ENCODE peak calls at places on chromosomes 16 and 17, in nine cellular contexts. Y, E, U, G, Q, L, B, I and M are unnamed samples.

GRCh38 chr17:81500026-81500425 is 12.6 kb downstream of the ACTG1 start:
- DNase-seq in U (no peak), L (no peak), B (no peak), E (no peak), G (no peak), I (no peak), Y (no peak), Q (no peak), M (no peak)

GRCh38 chr16:65757064-65757463 is 609.4 kb upstream of the CDH5 start:
- DNase-seq in E (no peak), L (no peak), U (no peak), Y (no peak), B (no peak), Q (no peak), G (no peak), I (no peak), M (no peak)

GRCh38 chr16:81485225-81485624 is 40.6 kb downstream of the CMIP start:
- DNase-seq in L (no peak), U (no peak), B (no peak), Y (no peak), Q (no peak), E (no peak), G (no peak), I (no peak), M (no peak)

GRCh38 chr17:72943826-72944689 is 148.4 kb downstream of the SLC39A11 start:
- DNase-seq in B (no peak), E (no peak), L (no peak), G (no peak), Y (no peak), I (no peak), U (no peak), Q (no peak), M (no peak)

GRCh38 chr16:13909872-13910303 is 10.1 kb upstream of the ERCC4 start:
- DNase-seq in L (no peak), E (peak; percentile 54), U (no peak), B (peak; percentile 58), I (peak; percentile 19), Y (no peak), Q (peak; percentile 91), G (no peak), M (peak; percentile 54)

GRCh38 chr17:43092891-43093290 is 32.3 kb downstream of the BRCA1 start:
- DNase-seq in G (no peak), Q (no peak), I (no peak), U (no peak), L (no peak), Y (no peak), E (no peak), B (no peak), M (no peak)

GRCh38 chr16:76539609-76540008 is 262.4 kb downstream of the CNTNAP4 start:
- DNase-seq in B (no peak), Y (no peak), Q (no peak), I (no peak), G (no peak), E (no peak), L (no peak), U (no peak), M (no peak)

GRCh38 chr16:29738514-29738913 is 7.3 kb downstream of the C16orf54 start:
- DNase-seq in L (no peak), B (no peak), Y (no peak), I (no peak), Q (no peak), E (no peak), G (no peak), U (no peak), M (no peak)

GRCh38 chr16:86568677-86569623 is 2.3 kb downstream of the FOXC2 start:
- DNase-seq in L (no peak), B (no peak), E (no peak), U (no peak), Q (no peak), Y (no peak), I (no peak), G (no peak), M (no peak)

GRCh38 chr16:57829969-57830360 is 27.7 kb upstream of the KIFC3 start:
- DNase-seq in B (no peak), U (no peak), E (no peak), L (no peak), Y (no peak), Q (no peak), I (no peak), G (no peak), M (no peak)

GRCh38 chr16:30621765-30622164 is 11.6 kb upstream of the ZNF689 start:
- DNase-seq in Y (no peak), E (no peak), G (no peak), Q (no peak), L (no peak), I (no peak), U (no peak), B (no peak), M (no peak)

GRCh38 chr16:77043076-77043475 is 147.9 kb upstream of the MON1B start:
- DNase-seq in G (no peak), U (no peak), L (no peak), Q (no peak), E (no peak), I (peak; percentile 51), Y (no peak), B (no peak), M (no peak)

GRCh38 chr16:31350275-31351005 is 4.5 kb upstream of the ITGAX start:
- DNase-seq in E (no peak), Q (peak; percentile 21), G (no peak), I (no peak), U (no peak), L (no peak), Y (no peak), B (no peak), M (peak; percentile 28)

GRCh38 chr16:68539704-68540370 is 746 bp downstream of the ZFP90 start:
- DNase-seq in I (no peak), E (no peak), B (no peak), U (no peak), Y (no peak), L (no peak), Q (no peak), G (no peak), M (no peak)

GRCh38 chr17:27339198-27339835 is 45.4 kb downstream of the WSB1 start:
- DNase-seq in B (no peak), E (no peak), I (no peak), Y (no peak), L (no peak), U (no peak), G (no peak), Q (no peak), M (no peak)

GRCh38 chr16:50667497-50668367 is 13.4 kb downstream of the SNX20 start:
- DNase-seq in U (no peak), E (no peak), Q (no peak), L (no peak), Y (no peak), G (no peak), I (no peak), B (no peak), M (no peak)

GRCh38 chr16:74309789-74310781 is 13.5 kb downstream of the PSMD7 start:
- DNase-seq in G (peak; percentile 64), I (peak; percentile 68), E (peak; percentile 25), B (no peak), L (no peak), Q (no peak), U (peak; percentile 43), Y (no peak), M (peak; percentile 46)

GRCh38 chr16:20681821-20682736 is 15.4 kb downstream of the ACSM1 start:
- DNase-seq in U (no peak), Q (no peak), E (no peak), G (no peak), I (no peak), Y (no peak), B (no peak), L (no peak), M (no peak)

GRCh38 chr16:3193221-3194212 is 5.5 kb downstream of the OR1F1 start:
- DNase-seq in Q (no peak), E (no peak), U (no peak), L (no peak), B (no peak), I (no peak), G (no peak), Y (no peak), M (no peak)

GRCh38 chr17:8332688-8333087 is 7.0 kb upstream of the ODF4 start:
- DNase-seq in B (no peak), G (no peak), E (no peak), U (no peak), Y (no peak), L (peak; percentile 25), I (no peak), Q (no peak), M (no peak)